ENCODE peak calls at places on chromosomes 5 and 9, in four cellular contexts. L, R, F and J are unnamed samples. For H3K36me3, the result is how much of the 10 kb centered on the place peaks cover.

GRCh38 chr5:83856898-83857297 is 136.2 kb upstream of the HAPLN1 start:
- DNase-seq in L (no peak), R (no peak), F (no peak), J (no peak)

GRCh38 chr9:86303316-86303975 is 21.1 kb upstream of the ISCA1 start:
- DNase-seq in L (no peak), R (no peak), F (no peak), J (no peak)

GRCh38 chr9:89473762-89474469 is 24.0 kb downstream of the SEMA4D start:
- DNase-seq in L (peak), R (no peak), F (no peak), J (peak)

GRCh38 chr5:34735436-34736426 is 79.6 kb downstream of the RAI14 start:
- DNase-seq in L (no peak), R (no peak), F (no peak), J (no peak)

GRCh38 chr5:139474815-139475791 is 4.3 kb downstream of the SMIM33 start:
- DNase-seq in L (peak), R (peak), F (no peak), J (no peak)

GRCh38 chr5:58450811-58451629 is 8.9 kb downstream of the PLK2 start:
- DNase-seq in L (no peak), R (no peak), F (no peak), J (no peak)

GRCh38 chr5:80659111-80659510 is 4.3 kb upstream of the DHFR start:
- DNase-seq in L (no peak), R (no peak), F (no peak), J (no peak)

GRCh38 chr5:172729588-172729987 is 41.4 kb downstream of the DUSP1 start:
- DNase-seq in L (peak), R (no peak), F (no peak), J (no peak)

GRCh38 chr5:13081116-13081515 is 863.4 kb downstream of the DNAH5 start:
- DNase-seq in L (no peak), R (no peak), F (no peak), J (no peak)

GRCh38 chr5:21121213-21121612 is 1133.2 kb upstream of the CDH18 start:
- DNase-seq in L (no peak), R (no peak), F (no peak), J (no peak)

GRCh38 chr9:121786998-121787422 is 135.6 kb downstream of the DAB2IP start:
- DNase-seq in L (no peak), R (no peak), F (no peak), J (no peak)

GRCh38 chr5:74648835-74649286 is 8.3 kb upstream of the ENC1 start:
- DNase-seq in L (no peak), R (no peak), F (no peak), J (no peak)

GRCh38 chr9:19985081-19985480 is 196.2 kb upstream of the SLC24A2 start:
- DNase-seq in L (no peak), R (no peak), F (no peak), J (no peak)

GRCh38 chr9:124267271-124267807 is 9.6 kb downstream of the NEK6 start:
- DNase-seq in L (no peak), R (peak), F (peak), J (peak)

GRCh38 chr5:95080026-95080425 is 204.9 kb downstream of the MCTP1 start:
- DNase-seq in L (no peak), R (no peak), F (no peak), J (no peak)

GRCh38 chr5:128637031-128637430 is 99.0 kb upstream of the FBN2 start:
- DNase-seq in L (no peak), R (no peak), F (no peak), J (no peak)

GRCh38 chr9:134916161-134916665 is 1.5 kb downstream of the FCN1 start:
- DNase-seq in L (no peak), R (no peak), F (no peak), J (no peak)

GRCh38 chr5:171749365-171749764 is 36.3 kb upstream of the SMIM23 start:
- DNase-seq in L (no peak), R (no peak), F (no peak), J (no peak)

GRCh38 chr5:135741040-135741439 is 93.4 kb upstream of the SLC25A48 start:
- DNase-seq in L (no peak), R (no peak), F (no peak), J (no peak)

GRCh38 chr5:67454957-67455561 is 258.5 kb upstream of the CD180 start:
- DNase-seq in L (no peak), R (no peak), F (no peak), J (no peak)

GRCh38 chr9:130629443-130630090 is 34.8 kb upstream of the PRDM12 start:
- DNase-seq in L (no peak), R (no peak), F (no peak), J (no peak)

GRCh38 chr9:101479337-101480045 is 43.9 kb upstream of the ALDOB start:
- DNase-seq in L (no peak), R (no peak), F (peak), J (no peak)

GRCh38 chr5:134647750-134648424 is 698 bp upstream of the SEC24A start:
- DNase-seq in L (no peak), R (no peak), F (no peak), J (no peak)

GRCh38 chr5:673837-674629 is 19.1 kb downstream of the TPPP start:
- DNase-seq in L (peak), R (no peak), F (no peak), J (no peak)

GRCh38 chr5:132136906-132137305 is 63.3 kb downstream of the CSF2 start:
- DNase-seq in L (no peak), R (no peak), F (no peak), J (no peak)

GRCh38 chr5:143985832-143986485 is 174.0 kb downstream of the HMHB1 start:
- DNase-seq in L (no peak), R (no peak), F (no peak), J (no peak)

GRCh38 chr5:121021688-121022087 is 557.6 kb downstream of the PRR16 start:
- DNase-seq in L (no peak), R (no peak), F (no peak), J (no peak)

GRCh38 chr9:110602281-110602680 is 22.7 kb upstream of the SVEP1 start:
- DNase-seq in L (no peak), R (no peak), F (no peak), J (no peak)

GRCh38 chr5:66967102-66967501 is 229.5 kb downstream of the CD180 start:
- DNase-seq in L (no peak), R (no peak), F (no peak), J (no peak)

GRCh38 chr5:135138116-135138850 is 104.3 kb upstream of the PITX1 start:
- DNase-seq in L (no peak), R (no peak), F (no peak), J (no peak)

GRCh38 chr5:122295138-122295537 is 16.9 kb upstream of the SNCAIP start:
- DNase-seq in L (no peak), R (no peak), F (no peak), J (no peak)

GRCh38 chr9:36141288-36141687 is 4.8 kb downstream of the GLIPR2 start:
- DNase-seq in L (peak), R (no peak), F (no peak), J (peak)

GRCh38 chr5:15929616-15930303 is 249.8 kb downstream of the MARCHF11 start:
- DNase-seq in L (no peak), R (no peak), F (no peak), J (no peak)

GRCh38 chr9:130209422-130209821 is 37.2 kb downstream of the NCS1 start:
- DNase-seq in L (no peak), R (no peak), F (no peak), J (no peak)

GRCh38 chr9:20988916-20989315 is 42.5 kb downstream of the HACD4 start:
- DNase-seq in L (no peak), R (no peak), F (no peak), J (no peak)

GRCh38 chr9:33458444-33458843 is 11.1 kb upstream of the AQP3 start:
- DNase-seq in L (no peak), R (peak), F (no peak), J (no peak)

GRCh38 chr5:115815693-115816225 is 700 bp downstream of the CDO1 start:
- DNase-seq in L (no peak), R (no peak), F (peak), J (no peak)

GRCh38 chr9:95249986-95250385 is 67.5 kb downstream of the FANCC start:
- DNase-seq in L (no peak), R (no peak), F (no peak), J (peak)

DNA sequence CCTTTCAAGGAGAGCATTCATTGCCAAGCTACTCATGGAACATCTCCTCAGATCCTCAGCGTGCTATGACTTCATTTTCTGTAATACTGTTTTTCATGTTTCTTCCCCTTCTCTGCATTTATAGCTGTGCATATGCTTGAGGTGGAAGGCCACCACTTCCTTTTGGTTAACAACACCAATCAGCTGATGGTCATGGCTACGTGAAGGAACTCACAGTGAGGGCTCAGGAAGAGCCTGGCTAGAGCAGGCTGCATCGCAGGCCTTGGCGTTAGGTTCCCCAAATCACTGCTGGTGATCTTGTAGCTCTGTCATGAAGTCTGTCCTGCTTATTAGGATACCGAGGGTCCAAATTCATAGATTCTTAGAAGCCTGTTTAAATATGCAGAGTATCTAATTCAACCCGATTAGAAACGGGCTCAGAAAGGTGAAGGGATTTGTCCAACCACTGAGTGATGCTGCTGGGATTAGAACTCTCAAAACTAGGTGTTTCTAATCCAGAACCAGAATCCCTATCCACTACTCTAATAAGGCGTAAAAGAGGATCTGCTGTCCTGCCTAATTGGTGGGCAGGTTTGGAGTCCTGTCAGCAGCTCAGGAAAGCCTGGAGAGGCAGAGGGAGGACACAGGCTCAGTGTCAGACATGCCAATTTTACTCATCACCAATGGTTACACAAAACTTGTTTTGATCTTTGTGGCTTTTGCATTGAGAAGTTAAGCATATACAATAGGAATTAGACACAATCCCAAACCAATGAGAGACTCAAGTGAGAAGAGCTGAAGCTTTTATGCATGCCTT is 7.5 kb downstream of the SYK start:
- DNase-seq in L (no peak), R (peak), F (no peak), J (no peak)
- H3K4me3 ChIP-seq in L (no peak), R (no peak), F (no peak), J (no peak)

GRCh38 chr9:2780326-2780725 is 63.0 kb downstream of the KCNV2 start:
- DNase-seq in L (no peak), R (no peak), F (no peak), J (no peak)
- H3K36me3 ChIP-seq in L (half or more), R (under half), F (under half), J (under half)

GRCh38 chr5:152271420-152271819 is 133.7 kb downstream of the NMUR2 start:
- DNase-seq in L (no peak), R (no peak), F (no peak), J (peak)
- TF ChIP-seq CTCF in L (no peak), R (no peak), F (no peak), J (no peak)

GRCh38 chr5:124910354-124911016 is 164.0 kb upstream of the ZNF608 start:
- DNase-seq in L (no peak), R (no peak), F (no peak), J (no peak)

GRCh38 chr5:124908603-124909451 is 162.4 kb upstream of the ZNF608 start:
- DNase-seq in L (no peak), R (no peak), F (no peak), J (no peak)

GRCh38 chr5:124913329-124913653 is 166.9 kb upstream of the ZNF608 start:
- DNase-seq in L (no peak), R (no peak), F (no peak), J (no peak)

GRCh38 chr5:124909734-124910133 is 163.3 kb upstream of the ZNF608 start:
- DNase-seq in L (no peak), R (no peak), F (no peak), J (no peak)

GRCh38 chr5:124912653-124913328 is 166.4 kb upstream of the ZNF608 start:
- DNase-seq in L (no peak), R (no peak), F (no peak), J (no peak)
- H3K4me3 ChIP-seq in L (no peak), R (no peak), F (no peak), J (no peak)

DNA sequence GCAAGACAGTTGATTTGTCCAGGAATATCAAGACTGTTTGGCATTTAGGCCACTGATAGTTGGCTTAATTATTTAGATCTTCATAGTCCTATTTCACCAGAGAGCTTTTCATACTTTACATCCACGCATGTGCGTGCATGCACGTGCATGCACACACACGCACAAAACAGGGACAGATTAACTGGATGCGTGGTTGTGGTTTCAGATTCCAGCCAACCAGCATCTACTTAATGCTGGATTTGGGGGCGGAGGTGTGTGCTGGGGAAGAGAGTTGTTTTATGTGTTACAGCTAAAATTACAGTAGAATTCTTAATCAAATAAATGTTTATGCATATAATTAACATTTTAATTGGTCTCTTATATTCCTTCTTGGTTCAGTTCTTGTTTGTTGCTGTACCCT is 7.3 kb downstream of the RNF14 start:
- DNase-seq in L (no peak), R (no peak), F (no peak), J (no peak)
- H3K36me3 ChIP-seq in L (half or more), R (under half), F (under half), J (half or more)

GRCh38 chr5:96691503-96692303 is 29.5 kb downstream of the CAST start:
- DNase-seq in L (no peak), R (no peak), F (no peak), J (no peak)
- TF ChIP-seq CTCF in L (no peak), R (no peak), F (no peak), J (no peak)